ENCODE peak calls at places on chromosomes 2 and 18, in ten cellular contexts. E is activated CD4-positive, alpha-beta T cell treated with anti-CD3 and anti-CD28 coated beads, Interleukin-2, amount 50 U/mL, for 48 hours; Z is RWPE1; X is Caco-2; B is effector memory CD4-positive, alpha-beta T cell; S is amniotic stem cell; H is islet precursor cell; I is substantia nigra; N is midbrain; A is endothelial cell. F is an unnamed sample.
A peak's percentile ranks its signal among the peaks of the same experiment; 100 is the strongest.

GRCh38 chr2:171210864-171211431 is 50.3 kb upstream of the TLK1 start:
- DNase-seq in E (peak; percentile 21), Z (no peak), X (no peak), B (peak; percentile 20), S (no peak), H (no peak), I (no peak), N (no peak), A (no peak), F (no peak)

GRCh38 chr2:191922736-191923651 is 76.1 kb upstream of the CAVIN2 start:
- DNase-seq in E (no peak), Z (no peak), X (no peak), B (no peak), S (no peak), H (no peak), I (no peak), N (no peak), A (no peak), F (no peak)

GRCh38 chr18:49690307-49690706 is 123.0 kb downstream of the ACAA2 start:
- DNase-seq in E (no peak), Z (peak; percentile 21), X (no peak), B (no peak), S (peak; percentile 40), H (no peak), I (no peak), N (no peak), A (no peak), F (no peak)

GRCh38 chr2:68853035-68853434 is 18.2 kb downstream of the BMP10 start:
- DNase-seq in E (no peak), Z (no peak), X (no peak), B (no peak), S (no peak), H (no peak), I (no peak), N (no peak), A (no peak), F (no peak)

GRCh38 chr18:77271720-77272481 is 22.3 kb downstream of the GALR1 start:
- DNase-seq in E (no peak), Z (no peak), X (no peak), B (no peak), S (no peak), H (no peak), I (no peak), N (no peak), A (no peak), F (no peak)

GRCh38 chr18:49460958-49461601 is 635 bp upstream of the DYM start:
- DNase-seq in E (no peak), Z (no peak), X (no peak), B (no peak), S (no peak), H (no peak), I (no peak), N (no peak), A (no peak), F (no peak)

GRCh38 chr2:103527278-103527677 is 765.4 kb downstream of the TMEM182 start:
- DNase-seq in E (no peak), Z (no peak), X (no peak), B (no peak), S (no peak), H (no peak), I (no peak), N (no peak), A (no peak), F (no peak)

GRCh38 chr2:218367415-218368149 is 10.9 kb downstream of the CATIP start:
- DNase-seq in E (peak; percentile 76), Z (peak; percentile 75), X (peak; percentile 91), B (peak; percentile 73), S (peak; percentile 7), H (peak; percentile 92), I (peak; percentile 66), N (peak; percentile 58), A (peak; percentile 77), F (peak; percentile 90)

F was measured in HuH-7.5.